ENCODE peak calls at places on chromosomes 16 and 17, in nine cellular contexts. One of them, this sample, is unnamed.

GRCh38 chr16:56119138-56119537 is 72.2 kb upstream of the GNAO1 start:
- DNase-seq in uterus: no peak
- DNase-seq in ovary: no peak
- DNase-seq in thoracic aorta: no peak
- DNase-seq in Caco-2: no peak
- DNase-seq in dorsolateral prefrontal cortex: no peak
- DNase-seq in MM.1S: no peak
- DNase-seq in foreskin fibroblast: no peak
- DNase-seq in astrocyte: no peak
- DNase-seq in this sample: no peak

GRCh38 chr17:53033297-53033696 is 789.4 kb upstream of the KIF2B start:
- DNase-seq in uterus: no peak
- DNase-seq in ovary: no peak
- DNase-seq in thoracic aorta: no peak
- DNase-seq in Caco-2: no peak
- DNase-seq in dorsolateral prefrontal cortex: no peak
- DNase-seq in MM.1S: no peak
- DNase-seq in foreskin fibroblast: no peak
- DNase-seq in astrocyte: no peak
- DNase-seq in this sample: no peak

GRCh38 chr17:40177275-40177874 is at the start of gene RAPGEFL1:
- DNase-seq in uterus: peak
- DNase-seq in ovary: peak
- DNase-seq in thoracic aorta: peak
- DNase-seq in Caco-2: peak
- DNase-seq in dorsolateral prefrontal cortex: peak
- DNase-seq in MM.1S: peak
- DNase-seq in foreskin fibroblast: peak
- DNase-seq in astrocyte: peak
- DNase-seq in this sample: no peak

GRCh38 chr16:4330277-4330882 is 14.5 kb downstream of the GLIS2 start:
- DNase-seq in uterus: peak
- DNase-seq in ovary: peak
- DNase-seq in thoracic aorta: no peak
- DNase-seq in Caco-2: peak
- DNase-seq in dorsolateral prefrontal cortex: peak
- DNase-seq in MM.1S: peak
- DNase-seq in foreskin fibroblast: peak
- DNase-seq in astrocyte: no peak
- DNase-seq in this sample: no peak

GRCh38 chr17:17304521-17304985 is 1.4 kb downstream of the NT5M start:
- DNase-seq in uterus: no peak
- DNase-seq in ovary: no peak
- DNase-seq in thoracic aorta: no peak
- DNase-seq in Caco-2: no peak
- DNase-seq in dorsolateral prefrontal cortex: no peak
- DNase-seq in MM.1S: peak
- DNase-seq in foreskin fibroblast: no peak
- DNase-seq in astrocyte: no peak
- DNase-seq in this sample: no peak

GRCh38 chr17:67390646-67391480 is 13.8 kb downstream of the PITPNC1 start:
- DNase-seq in uterus: peak
- DNase-seq in ovary: no peak
- DNase-seq in thoracic aorta: no peak
- DNase-seq in Caco-2: no peak
- DNase-seq in dorsolateral prefrontal cortex: no peak
- DNase-seq in MM.1S: no peak
- DNase-seq in foreskin fibroblast: peak
- DNase-seq in astrocyte: peak
- DNase-seq in this sample: no peak

GRCh38 chr17:82950525-82951102 is 110.8 kb upstream of the ZNF750 start:
- DNase-seq in uterus: peak
- DNase-seq in ovary: peak
- DNase-seq in thoracic aorta: no peak
- DNase-seq in Caco-2: no peak
- DNase-seq in dorsolateral prefrontal cortex: peak
- DNase-seq in MM.1S: no peak
- DNase-seq in foreskin fibroblast: no peak
- DNase-seq in astrocyte: no peak
- DNase-seq in this sample: peak

GRCh38 chr17:50270430-50271172 is 3.7 kb upstream of the TMEM92 start:
- DNase-seq in uterus: peak
- DNase-seq in ovary: no peak
- DNase-seq in thoracic aorta: no peak
- DNase-seq in Caco-2: no peak
- DNase-seq in dorsolateral prefrontal cortex: no peak
- DNase-seq in MM.1S: no peak
- DNase-seq in foreskin fibroblast: peak
- DNase-seq in astrocyte: peak
- DNase-seq in this sample: peak

GRCh38 chr16:68005786-68006286 is 6.6 kb upstream of the DPEP2 start:
- DNase-seq in uterus: no peak
- DNase-seq in ovary: no peak
- DNase-seq in thoracic aorta: no peak
- DNase-seq in Caco-2: no peak
- DNase-seq in dorsolateral prefrontal cortex: no peak
- DNase-seq in MM.1S: peak
- DNase-seq in foreskin fibroblast: peak
- DNase-seq in astrocyte: no peak
- DNase-seq in this sample: no peak

GRCh38 chr16:75237398-75238131 is 13.9 kb downstream of the BCAR1 start:
- DNase-seq in uterus: peak
- DNase-seq in ovary: peak
- DNase-seq in thoracic aorta: no peak
- DNase-seq in Caco-2: no peak
- DNase-seq in dorsolateral prefrontal cortex: no peak
- DNase-seq in MM.1S: no peak
- DNase-seq in foreskin fibroblast: peak
- DNase-seq in astrocyte: no peak
- DNase-seq in this sample: no peak

GRCh38 chr16:75235721-75236193 is 15.7 kb downstream of the BCAR1 start:
- DNase-seq in uterus: peak
- DNase-seq in ovary: peak
- DNase-seq in thoracic aorta: no peak
- DNase-seq in Caco-2: no peak
- DNase-seq in dorsolateral prefrontal cortex: peak
- DNase-seq in MM.1S: no peak
- DNase-seq in foreskin fibroblast: peak
- DNase-seq in astrocyte: no peak
- DNase-seq in this sample: no peak

GRCh38 chr16:75234856-75235696 is 16.3 kb downstream of the CTRB1 start:
- DNase-seq in uterus: peak
- DNase-seq in ovary: peak
- DNase-seq in thoracic aorta: no peak
- DNase-seq in Caco-2: no peak
- DNase-seq in dorsolateral prefrontal cortex: peak
- DNase-seq in MM.1S: no peak
- DNase-seq in foreskin fibroblast: peak
- DNase-seq in astrocyte: no peak
- DNase-seq in this sample: no peak

GRCh38 chr16:75236736-75237397 is 14.6 kb downstream of the BCAR1 start:
- DNase-seq in uterus: no peak
- DNase-seq in ovary: peak
- DNase-seq in thoracic aorta: no peak
- DNase-seq in Caco-2: no peak
- DNase-seq in dorsolateral prefrontal cortex: no peak
- DNase-seq in MM.1S: no peak
- DNase-seq in foreskin fibroblast: no peak
- DNase-seq in astrocyte: no peak
- DNase-seq in this sample: no peak

GRCh38 chr16:75236232-75236631 is 15.2 kb downstream of the BCAR1 start:
- DNase-seq in uterus: no peak
- DNase-seq in ovary: no peak
- DNase-seq in thoracic aorta: no peak
- DNase-seq in Caco-2: no peak
- DNase-seq in dorsolateral prefrontal cortex: no peak
- DNase-seq in MM.1S: no peak
- DNase-seq in foreskin fibroblast: no peak
- DNase-seq in astrocyte: no peak
- DNase-seq in this sample: no peak
- H3K4me3 ChIP-seq in uterus: no peak
- H3K4me3 ChIP-seq in ovary: no peak
- H3K4me3 ChIP-seq in thoracic aorta: no peak
- H3K4me3 ChIP-seq in Caco-2: no peak
- H3K4me3 ChIP-seq in dorsolateral prefrontal cortex: no peak
- H3K4me3 ChIP-seq in MM.1S: no peak
- H3K4me3 ChIP-seq in foreskin fibroblast: no peak
- H3K4me3 ChIP-seq in astrocyte: no peak
- H3K4me3 ChIP-seq in this sample: no peak

DNA sequence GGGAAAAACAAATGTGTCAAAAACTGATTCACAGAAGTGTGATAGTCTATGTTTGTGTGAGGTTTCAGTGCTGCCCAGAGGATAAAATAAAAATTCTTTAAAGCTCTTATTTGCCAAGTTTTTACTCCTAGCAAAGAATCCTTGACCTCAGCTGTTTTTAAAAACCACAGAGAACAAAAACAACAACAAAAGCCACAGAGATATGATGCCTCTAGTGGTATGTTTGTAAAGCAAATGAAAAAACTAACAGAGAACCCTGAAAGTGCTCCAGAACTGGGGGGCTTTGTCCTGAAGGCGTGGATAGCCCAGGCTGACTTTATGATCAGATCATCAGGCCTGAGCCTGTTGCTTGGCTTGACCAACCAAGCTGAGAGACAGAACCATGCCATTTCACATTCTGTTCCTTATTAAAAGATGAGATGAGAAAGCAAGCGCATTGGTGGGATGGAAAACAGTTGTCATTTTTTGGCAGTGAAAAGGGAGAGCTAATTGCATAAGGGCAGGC is 411.1 kb downstream of the CPPED1 start:
- DNase-seq in uterus: peak
- DNase-seq in ovary: no peak
- DNase-seq in thoracic aorta: no peak
- DNase-seq in Caco-2: no peak
- DNase-seq in dorsolateral prefrontal cortex: no peak
- DNase-seq in MM.1S: no peak
- DNase-seq in foreskin fibroblast: no peak
- DNase-seq in astrocyte: no peak
- DNase-seq in this sample: no peak
- TF ChIP-seq CTCF in uterus: no peak
- TF ChIP-seq CTCF in ovary: no peak
- TF ChIP-seq CTCF in thoracic aorta: no peak
- TF ChIP-seq CTCF in Caco-2: no peak
- TF ChIP-seq CTCF in dorsolateral prefrontal cortex: peak
- TF ChIP-seq CTCF in MM.1S: no peak
- TF ChIP-seq CTCF in foreskin fibroblast: peak
- TF ChIP-seq CTCF in astrocyte: no peak
- TF ChIP-seq CTCF in this sample: no peak

GRCh38 chr16:817001-817906 is 16.7 kb upstream of the GNG13 start:
- DNase-seq in uterus: no peak
- DNase-seq in ovary: no peak
- DNase-seq in thoracic aorta: no peak
- DNase-seq in Caco-2: no peak
- DNase-seq in dorsolateral prefrontal cortex: no peak
- DNase-seq in MM.1S: no peak
- DNase-seq in foreskin fibroblast: no peak
- DNase-seq in astrocyte: no peak
- DNase-seq in this sample: no peak

GRCh38 chr16:814974-815373 is 14.4 kb upstream of the GNG13 start:
- DNase-seq in uterus: no peak
- DNase-seq in ovary: no peak
- DNase-seq in thoracic aorta: no peak
- DNase-seq in Caco-2: no peak
- DNase-seq in dorsolateral prefrontal cortex: no peak
- DNase-seq in MM.1S: no peak
- DNase-seq in foreskin fibroblast: peak
- DNase-seq in astrocyte: peak
- DNase-seq in this sample: no peak

GRCh38 chr16:815861-816260 is 15.3 kb upstream of the GNG13 start:
- DNase-seq in uterus: no peak
- DNase-seq in ovary: no peak
- DNase-seq in thoracic aorta: no peak
- DNase-seq in Caco-2: no peak
- DNase-seq in dorsolateral prefrontal cortex: no peak
- DNase-seq in MM.1S: no peak
- DNase-seq in foreskin fibroblast: no peak
- DNase-seq in astrocyte: no peak
- DNase-seq in this sample: no peak

GRCh38 chr16:813916-814412 is 13.4 kb upstream of the GNG13 start:
- DNase-seq in uterus: no peak
- DNase-seq in ovary: no peak
- DNase-seq in thoracic aorta: no peak
- DNase-seq in Caco-2: no peak
- DNase-seq in dorsolateral prefrontal cortex: no peak
- DNase-seq in MM.1S: no peak
- DNase-seq in foreskin fibroblast: peak
- DNase-seq in astrocyte: no peak
- DNase-seq in this sample: no peak

DNA sequence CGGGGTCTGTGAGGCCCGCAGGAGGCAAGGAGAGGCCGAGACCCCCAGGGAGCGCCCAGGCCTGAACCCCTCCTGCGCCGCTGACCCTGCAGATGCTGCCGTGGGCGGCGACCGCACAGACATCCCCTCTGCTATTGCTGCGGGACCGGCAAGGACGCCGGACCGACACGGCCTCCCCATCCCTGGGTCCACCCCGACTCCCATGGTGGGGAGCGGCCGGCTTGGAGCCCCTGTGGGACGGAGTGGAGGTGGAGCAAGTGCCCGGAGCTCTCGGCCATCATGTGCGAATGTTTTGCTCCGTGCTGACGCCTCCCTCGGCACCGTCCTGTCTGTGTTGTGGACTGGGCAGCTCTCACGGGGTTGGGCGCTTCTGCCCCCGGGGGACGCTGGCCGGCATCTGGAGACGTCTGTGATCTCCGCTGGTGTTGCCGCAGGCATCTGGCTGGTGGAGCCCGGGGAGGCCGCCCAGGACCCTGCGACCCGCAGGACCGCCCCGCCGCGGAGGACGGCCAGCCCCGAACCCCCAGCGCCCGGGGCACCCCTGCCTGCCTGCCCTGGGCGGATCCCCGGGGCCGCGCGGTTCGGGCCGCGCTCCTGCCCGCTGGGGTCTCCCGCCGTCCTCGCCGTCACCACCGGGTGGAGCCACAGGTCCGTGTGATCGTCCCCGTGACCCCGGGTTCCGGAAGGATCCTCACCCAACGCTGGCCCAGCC is 12.8 kb upstream of the GNG13 start:
- DNase-seq in uterus: no peak
- DNase-seq in ovary: no peak
- DNase-seq in thoracic aorta: no peak
- DNase-seq in Caco-2: peak
- DNase-seq in dorsolateral prefrontal cortex: peak
- DNase-seq in MM.1S: no peak
- DNase-seq in foreskin fibroblast: peak
- DNase-seq in astrocyte: no peak
- DNase-seq in this sample: no peak
- H3K4me3 ChIP-seq in uterus: no peak
- H3K4me3 ChIP-seq in ovary: no peak
- H3K4me3 ChIP-seq in thoracic aorta: peak
- H3K4me3 ChIP-seq in Caco-2: peak
- H3K4me3 ChIP-seq in dorsolateral prefrontal cortex: peak
- H3K4me3 ChIP-seq in MM.1S: no peak
- H3K4me3 ChIP-seq in foreskin fibroblast: no peak
- H3K4me3 ChIP-seq in astrocyte: no peak
- H3K4me3 ChIP-seq in this sample: peak

GRCh38 chr16:21339269-21339641 is 61.2 kb upstream of the CRYM start:
- DNase-seq in uterus: no peak
- DNase-seq in ovary: no peak
- DNase-seq in thoracic aorta: no peak
- DNase-seq in Caco-2: no peak
- DNase-seq in dorsolateral prefrontal cortex: no peak
- DNase-seq in MM.1S: no peak
- DNase-seq in foreskin fibroblast: no peak
- DNase-seq in astrocyte: no peak
- DNase-seq in this sample: no peak
- TF ChIP-seq CTCF in uterus: no peak
- TF ChIP-seq CTCF in ovary: no peak
- TF ChIP-seq CTCF in thoracic aorta: no peak
- TF ChIP-seq CTCF in Caco-2: no peak
- TF ChIP-seq CTCF in dorsolateral prefrontal cortex: no peak
- TF ChIP-seq CTCF in MM.1S: no peak
- TF ChIP-seq CTCF in foreskin fibroblast: no peak
- TF ChIP-seq CTCF in astrocyte: no peak
- TF ChIP-seq CTCF in this sample: no peak